ENCODE peak calls at places on chromosome 1, in six cellular contexts. H is heart right ventricle; C is esophagus squamous epithelium; X is DND-41; T is fibroblast of lung; U is effector memory CD4-positive, alpha-beta T cell. G is an unnamed sample.

GRCh38 chr1:32538887-32539583 is at the start of gene ZBTB8A:
- DNase-seq in U (no peak), C (no peak), T (peak), H (peak), X (peak), G (no peak)

GRCh38 chr1:115501476-115501875 is 140.3 kb upstream of the VANGL1 start:
- DNase-seq in C (no peak), X (no peak), H (no peak), T (peak), U (no peak), G (no peak)

GRCh38 chr1:184389446-184389845 is 2.6 kb downstream of the C1orf21 start:
- DNase-seq in H (no peak), U (no peak), X (no peak), C (no peak), T (peak), G (no peak)

GRCh38 chr1:177119311-177119710 is 45.2 kb downstream of the ASTN1 start:
- DNase-seq in H (no peak), X (no peak), T (no peak), C (no peak), U (no peak), G (no peak)

GRCh38 chr1:12644237-12644636 is 352 bp downstream of the AADACL4 start:
- DNase-seq in U (no peak), C (no peak), T (no peak), X (no peak), H (no peak), G (no peak)

GRCh38 chr1:58884706-58885661 is 101.1 kb upstream of the JUN start:
- DNase-seq in U (no peak), X (no peak), T (no peak), C (no peak), H (no peak), G (no peak)

GRCh38 chr1:156489166-156489934 is 11.2 kb downstream of the MEF2D start:
- DNase-seq in X (peak), U (peak), H (peak), T (no peak), C (no peak), G (no peak)

GRCh38 chr1:155107309-155108283 is 20.1 kb upstream of the EFNA1 start:
- DNase-seq in U (no peak), H (no peak), C (no peak), X (no peak), T (no peak), G (no peak)

GRCh38 chr1:63780541-63780940 is 6.7 kb downstream of the ROR1 start:
- DNase-seq in U (no peak), C (no peak), X (no peak), T (no peak), H (no peak), G (no peak)

GRCh38 chr1:63777965-63778880 is 4.4 kb downstream of the ROR1 start:
- DNase-seq in C (no peak), X (no peak), U (no peak), T (no peak), H (no peak), G (no peak)

GRCh38 chr1:63779338-63779819 is 5.6 kb downstream of the ROR1 start:
- DNase-seq in X (no peak), T (no peak), C (no peak), H (no peak), U (no peak), G (no peak)

GRCh38 chr1:63777286-63777685 is 3.5 kb downstream of the ROR1 start:
- DNase-seq in T (no peak), H (no peak), X (no peak), C (no peak), U (no peak), G (no peak)

DNA sequence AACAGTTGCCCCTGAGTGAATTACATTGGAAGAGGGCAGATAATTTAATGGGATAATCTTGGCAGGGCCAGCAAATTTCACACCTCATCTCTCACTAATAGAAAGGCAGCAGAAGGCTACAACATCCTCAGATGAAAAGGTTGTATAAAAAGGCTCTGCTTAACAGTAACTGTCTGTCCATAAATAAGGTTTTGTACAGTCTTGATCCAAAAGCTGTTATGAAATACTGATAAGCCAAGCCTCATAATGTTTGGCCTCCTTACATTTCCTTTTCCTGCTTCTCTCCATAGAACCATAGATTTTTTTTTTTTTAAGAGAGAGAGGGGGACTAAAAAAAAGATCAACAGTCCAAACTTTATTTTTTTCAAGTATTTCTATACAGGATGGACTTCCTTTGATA is 6.1 kb downstream of the ROR1 start:
- DNase-seq in T (no peak), H (no peak), X (no peak), U (no peak), C (no peak), G (no peak)
- H3K4me3 ChIP-seq in T (no peak), H (no peak), X (no peak), U (no peak), C (no peak), G (no peak)

DNA sequence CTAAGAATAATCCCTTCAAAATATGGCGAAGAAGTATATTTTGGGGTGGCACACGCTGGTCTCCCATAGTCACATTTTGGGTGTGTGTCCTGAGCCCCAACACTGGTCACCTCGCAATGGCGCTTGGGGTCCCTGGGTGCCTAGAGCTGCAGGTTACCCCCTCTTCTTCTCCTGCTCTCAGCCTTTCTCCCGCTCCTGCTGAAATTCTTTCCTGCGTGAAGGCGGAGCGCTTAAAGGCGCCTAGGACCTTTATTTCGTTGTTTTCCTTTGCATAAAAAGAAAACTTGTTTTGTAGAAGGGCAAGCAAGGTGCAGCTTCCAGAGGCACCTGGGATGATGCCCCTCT is 339 bp upstream of the PIK3CD start:
- DNase-seq in U (no peak), C (no peak), H (no peak), X (no peak), T (no peak), G (no peak)
- H3K4me3 ChIP-seq in U (peak), C (peak), H (peak), X (peak), T (no peak), G (peak)

DNA sequence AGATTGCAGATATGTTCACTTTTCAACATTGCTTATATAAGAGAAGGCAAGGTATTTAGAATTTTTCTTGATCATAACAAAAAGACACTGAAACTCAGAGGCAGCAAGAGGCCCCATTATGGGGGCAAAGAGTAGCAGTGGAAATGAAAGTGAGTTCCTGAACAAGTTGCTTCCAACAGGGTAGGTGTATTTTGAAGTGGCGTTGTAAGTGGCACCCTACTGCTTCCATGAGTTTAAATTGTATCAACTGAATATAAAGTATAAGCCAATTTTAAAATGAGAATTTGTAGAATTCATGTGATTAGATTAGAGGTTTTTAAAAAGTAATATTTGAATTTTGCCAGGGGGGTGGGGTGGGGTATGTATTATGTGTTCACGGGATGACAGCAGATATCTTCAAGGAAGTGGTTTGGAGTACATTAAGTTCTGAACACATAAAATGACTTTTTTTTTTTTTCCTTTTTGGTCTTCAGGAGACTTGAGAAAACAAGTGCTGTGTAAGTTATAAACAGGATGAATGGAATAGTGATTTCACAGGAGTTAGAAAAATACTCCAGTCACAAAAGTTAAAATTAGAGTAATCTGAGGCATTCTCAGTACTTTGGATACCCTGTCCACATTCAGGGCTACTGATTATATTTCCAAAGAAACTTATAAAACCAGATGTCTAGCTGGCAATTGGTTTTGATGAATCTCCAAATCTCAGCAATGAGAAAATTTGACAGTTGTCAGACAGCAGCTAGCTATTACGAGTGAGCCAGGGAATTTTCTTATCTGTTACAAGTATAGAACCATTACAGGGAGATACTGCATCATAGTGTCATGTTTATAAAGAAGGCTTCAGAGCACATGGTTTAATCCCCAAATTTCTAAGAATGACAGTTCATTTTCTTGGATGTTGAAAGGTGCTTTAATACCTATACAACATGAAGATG is 182.0 kb downstream of the ST6GALNAC3 start:
- DNase-seq in X (no peak), T (no peak), U (no peak), H (no peak), C (no peak), G (no peak)
- H3K4me3 ChIP-seq in X (no peak), T (no peak), U (no peak), H (no peak), C (no peak), G (no peak)

DNA sequence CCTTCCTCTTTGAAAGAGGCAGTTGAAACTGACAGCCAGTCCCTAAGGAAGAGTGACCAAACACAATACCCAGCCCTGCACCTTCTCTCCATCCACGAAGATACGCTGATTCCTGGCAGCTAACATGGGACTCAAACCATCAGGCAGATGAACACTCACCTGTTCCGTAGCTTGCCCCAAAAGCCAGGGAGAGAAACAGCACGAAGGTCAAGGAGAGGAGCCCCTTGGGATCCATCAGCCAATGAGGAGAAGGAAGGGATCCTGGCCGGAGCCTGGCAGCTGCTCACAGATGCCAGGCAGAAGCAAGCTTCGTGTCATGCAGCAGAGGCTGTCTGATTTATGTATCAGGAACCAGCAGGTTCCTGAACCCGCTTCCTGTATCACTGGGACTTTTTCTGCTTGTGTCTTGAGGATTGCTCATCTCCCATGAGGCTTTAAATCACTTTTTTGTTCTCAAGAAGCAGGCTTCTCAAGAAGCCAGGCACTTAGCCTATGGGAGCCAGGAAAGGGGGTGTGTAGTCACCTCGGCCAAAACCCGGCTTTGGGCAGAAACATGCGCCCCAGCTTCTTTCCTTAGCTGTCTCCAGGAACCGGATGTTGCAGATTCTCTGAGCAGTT is at the start of gene SLAMF1:
- DNase-seq in X (peak), H (no peak), C (no peak), U (peak), T (no peak), G (no peak)
- H3K4me3 ChIP-seq in X (peak), H (no peak), C (peak), U (peak), T (no peak), G (no peak)